ENCODE peak calls at places on chromosome 14, in six cellular contexts. W, A, R, Y, T and J are unnamed samples.
A peak's percentile ranks its signal among the peaks of the same experiment; 100 is the strongest.

GRCh38 chr14:61177279-61178225 is 103.6 kb downstream of the TMEM30B start:
- DNase-seq in W (no peak), A (no peak), R (no peak), Y (no peak), T (peak; percentile 30), J (no peak)

GRCh38 chr14:72275242-72275641 is 343.0 kb downstream of the RGS6 start:
- DNase-seq in W (no peak), A (no peak), R (no peak), Y (no peak), T (no peak), J (no peak)

GRCh38 chr14:33127531-33127930 is 188.9 kb downstream of the NPAS3 start:
- DNase-seq in W (no peak), A (no peak), R (no peak), Y (no peak), T (peak; percentile 18), J (no peak)

GRCh38 chr14:64966976-64967375 is 5.2 kb downstream of the RAB15 start:
- DNase-seq in W (peak; percentile 32), A (no peak), R (no peak), Y (no peak), T (no peak), J (no peak)

GRCh38 chr14:73943083-73943482 is 6.8 kb downstream of the FAM161B start:
- DNase-seq in W (no peak), A (no peak), R (no peak), Y (no peak), T (peak; percentile 87), J (peak; percentile 46)

GRCh38 chr14:30756594-30756993 is 117.8 kb upstream of the COCH start:
- DNase-seq in W (no peak), A (no peak), R (no peak), Y (no peak), T (no peak), J (no peak)

GRCh38 chr14:104882991-104883660 is 18.1 kb downstream of the CEP170B start:
- DNase-seq in W (no peak), A (no peak), R (no peak), Y (no peak), T (no peak), J (no peak)

GRCh38 chr14:102622262-102622885 is 29.9 kb downstream of the RCOR1 start:
- DNase-seq in W (peak; percentile 14), A (no peak), R (no peak), Y (no peak), T (no peak), J (no peak)

GRCh38 chr14:72000907-72001306 is 68.7 kb downstream of the RGS6 start:
- DNase-seq in W (no peak), A (peak; percentile 61), R (no peak), Y (no peak), T (no peak), J (no peak)

GRCh38 chr14:62934439-62934838 is 110.8 kb downstream of the KCNH5 start:
- DNase-seq in W (no peak), A (no peak), R (no peak), Y (no peak), T (no peak), J (no peak)

GRCh38 chr14:58813745-58814144 is 176.0 kb downstream of the DACT1 start:
- DNase-seq in W (no peak), A (no peak), R (no peak), Y (no peak), T (no peak), J (no peak)

GRCh38 chr14:76926521-76927251 is 100.5 kb downstream of the LRRC74A start:
- DNase-seq in W (no peak), A (peak; percentile 47), R (no peak), Y (no peak), T (peak; percentile 93), J (peak; percentile 41)

GRCh38 chr14:39491134-39491541 is 58.9 kb upstream of the FBXO33 start:
- DNase-seq in W (no peak), A (no peak), R (no peak), Y (peak; percentile 15), T (peak; percentile 55), J (no peak)

GRCh38 chr14:99819514-99819913 is 26.3 kb downstream of the EML1 start:
- DNase-seq in W (no peak), A (no peak), R (no peak), Y (no peak), T (no peak), J (no peak)

GRCh38 chr14:35335388-35336092 is 43.4 kb downstream of the PSMA6 start:
- DNase-seq in W (peak; percentile 94), A (no peak), R (no peak), Y (peak; percentile 72), T (no peak), J (no peak)

GRCh38 chr14:100077441-100077840 is 12.2 kb downstream of the EVL start:
- DNase-seq in W (no peak), A (no peak), R (no peak), Y (no peak), T (no peak), J (no peak)

GRCh38 chr14:61628192-61628591 is 67.1 kb upstream of the HIF1A start:
- DNase-seq in W (no peak), A (no peak), R (no peak), Y (no peak), T (peak; percentile 39), J (no peak)

GRCh38 chr14:40987481-40987880 is 619.2 kb upstream of the LRFN5 start:
- DNase-seq in W (no peak), A (no peak), R (no peak), Y (no peak), T (no peak), J (no peak)

GRCh38 chr14:104109731-104110361 is 24.3 kb downstream of the ASPG start:
- DNase-seq in W (no peak), A (no peak), R (peak; percentile 67), Y (no peak), T (no peak), J (no peak)

GRCh38 chr14:59190372-59190771 is 1.9 kb downstream of the DAAM1 start:
- DNase-seq in W (peak; percentile 11), A (no peak), R (no peak), Y (peak; percentile 15), T (peak; percentile 55), J (no peak)

GRCh38 chr14:67411820-67412421 is at the start of gene PLEK2:
- DNase-seq in W (peak; percentile 90), A (no peak), R (no peak), Y (peak; percentile 40), T (peak; percentile 63), J (no peak)

GRCh38 chr14:28577711-28578131 is 188.9 kb upstream of the FOXG1 start:
- DNase-seq in W (no peak), A (no peak), R (no peak), Y (no peak), T (no peak), J (no peak)

DNA sequence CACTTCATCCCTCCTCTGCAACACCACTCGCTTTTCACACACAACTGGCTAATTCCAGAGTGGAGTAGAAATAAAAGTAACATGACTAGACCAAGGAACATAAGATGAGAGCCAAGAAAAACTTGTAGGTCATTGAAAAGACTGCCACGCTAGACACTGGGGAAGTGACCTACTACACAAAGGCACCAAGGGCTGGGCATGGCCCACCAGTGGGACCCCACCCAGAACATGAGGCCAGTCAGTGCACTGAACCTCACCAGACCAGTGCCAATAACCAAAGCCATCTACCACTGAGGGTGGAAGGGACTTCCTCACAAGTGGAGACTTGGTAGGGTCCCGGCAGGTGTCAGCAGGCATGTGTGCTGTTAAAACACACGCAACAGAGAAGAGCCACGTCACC is 19.7 kb downstream of the FBLN5 start:
- DNase-seq in W (no peak), A (no peak), R (no peak), Y (no peak), T (peak; percentile 15), J (no peak)
- H3K27ac ChIP-seq in W (no peak overlapping the region), A (no peak overlapping the region), R (no peak overlapping the region), Y (no peak overlapping the region), T (peak overlapping the region; percentile 0), J (no peak overlapping the region)

DNA sequence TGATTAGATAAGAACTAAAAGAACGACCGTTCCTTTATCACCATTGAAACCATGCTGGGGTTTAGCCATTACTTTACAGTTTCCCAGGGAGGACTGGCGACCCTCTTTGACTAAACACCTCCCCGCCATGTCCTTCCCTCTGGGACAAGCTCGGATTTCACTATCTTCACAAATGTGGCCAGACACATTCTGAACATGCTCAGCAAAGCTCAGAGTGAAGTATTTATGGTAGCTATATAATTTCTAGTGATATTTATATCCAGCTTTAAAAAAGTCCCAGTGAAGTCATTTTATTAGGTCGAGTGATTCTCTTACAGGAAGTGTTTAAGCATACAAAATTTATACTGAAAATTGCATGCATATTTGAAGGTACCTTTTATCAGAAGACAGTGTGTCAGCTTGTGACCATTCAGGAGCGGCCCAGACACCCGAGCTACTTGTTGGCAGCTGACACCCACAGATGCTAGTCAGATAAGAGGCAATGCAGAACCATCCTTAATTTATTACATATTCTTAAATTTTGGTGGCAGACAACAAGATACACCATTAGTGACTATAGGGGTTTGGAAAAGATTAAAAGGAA is 36.8 kb downstream of the NIN start:
- DNase-seq in W (no peak), A (no peak), R (no peak), Y (no peak), T (no peak), J (no peak)
- H3K4me1 ChIP-seq in W (no peaks in the 10 kb centered on the region), A (no peaks in the 10 kb centered on the region), R (no peaks in the 10 kb centered on the region), Y (peaks cover 12% of the 10 kb centered on the region), T (peaks cover 8% of the 10 kb centered on the region), J (peaks cover 26% of the 10 kb centered on the region)

GRCh38 chr14:56807586-56808168 is 2.6 kb downstream of the OTX2 start:
- DNase-seq in W (no peak), A (no peak), R (no peak), Y (no peak), T (no peak), J (no peak)

GRCh38 chr14:56803816-56804535 is 6.3 kb downstream of the OTX2 start:
- DNase-seq in W (no peak), A (no peak), R (no peak), Y (no peak), T (no peak), J (no peak)

GRCh38 chr14:56808314-56809201 is 1.7 kb downstream of the OTX2 start:
- DNase-seq in W (no peak), A (no peak), R (no peak), Y (no peak), T (no peak), J (no peak)

GRCh38 chr14:56805992-56806737 is 4.1 kb downstream of the OTX2 start:
- DNase-seq in W (no peak), A (no peak), R (no peak), Y (no peak), T (no peak), J (no peak)

DNA sequence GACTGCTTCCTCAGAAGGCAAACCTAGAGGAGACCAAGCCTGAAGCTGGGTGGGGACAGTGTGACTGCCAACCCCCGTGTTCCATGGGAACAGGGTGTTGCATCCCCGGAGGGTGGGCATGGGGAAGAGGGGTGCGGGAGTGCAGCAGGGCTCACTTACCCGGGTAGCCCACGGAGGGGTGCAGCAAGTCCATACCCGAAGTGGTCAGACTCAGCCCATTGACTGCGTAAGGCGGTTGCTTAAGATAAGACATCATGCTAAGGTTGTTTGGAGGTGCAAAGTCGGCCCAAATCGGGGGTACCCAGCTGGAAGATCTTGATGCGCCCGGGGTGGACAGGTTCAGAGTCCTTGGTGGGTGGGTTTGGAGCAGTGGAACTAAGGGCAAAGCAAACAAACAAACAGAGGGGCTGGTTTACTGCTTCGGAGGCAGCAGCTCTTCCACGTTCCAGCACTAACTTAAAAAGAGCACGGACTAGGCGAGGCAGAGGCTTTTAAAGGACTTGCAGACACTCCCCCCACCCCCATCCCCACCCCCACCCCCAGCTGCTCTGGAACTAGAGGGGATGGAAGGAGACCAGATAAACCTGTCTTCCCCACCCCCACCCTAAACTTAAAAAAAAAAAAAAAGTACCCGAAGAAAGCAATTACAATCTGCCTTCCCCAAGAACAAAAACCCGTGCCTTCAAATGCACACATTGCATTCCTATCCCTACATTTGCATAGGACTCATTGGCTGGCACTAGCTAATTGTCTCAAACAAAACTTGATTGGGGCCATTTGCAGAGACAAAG is 4.9 kb downstream of the OTX2 start:
- DNase-seq in W (no peak), A (no peak), R (no peak), Y (no peak), T (no peak), J (no peak)
- H3K27ac ChIP-seq in W (no peak overlapping the region), A (no peak overlapping the region), R (no peak overlapping the region), Y (no peak overlapping the region), T (no peak overlapping the region), J (no peak overlapping the region)

GRCh38 chr14:52693532-52693931 is 1.8 kb downstream of the ERO1A start:
- DNase-seq in W (no peak), A (no peak), R (no peak), Y (no peak), T (no peak), J (no peak)
- H3K4me1 ChIP-seq in W (peaks cover 49% of the 10 kb centered on the region), A (peaks cover 11% of the 10 kb centered on the region), R (peaks cover 40% of the 10 kb centered on the region), Y (peaks cover 38% of the 10 kb centered on the region), T (peaks cover 25% of the 10 kb centered on the region), J (peaks cover 19% of the 10 kb centered on the region)